ENCODE peak calls at places on chromosomes 5 and 9, in five cellular contexts. F is naive thymus-derived CD8-positive, alpha-beta T cell; V is GM12891; O is stimulated activated naive CD8-positive, alpha-beta T cell treated with anti-CD3 and anti-CD28 coated beads, Interleukin-15, amount 100 ng/mL, for 72 hours; D is NCI-H2029 treated with DMSO at 0.1 percent for 48 hours. L is an unnamed sample.

GRCh38 chr5:110269478-110270142 is 456.9 kb downstream of the TMEM232 start:
- DNase-seq in V (no peak), F (no peak), O (no peak), D (no peak), L (no peak)

GRCh38 chr9:124285903-124286291 is 28.1 kb downstream of the NEK6 start:
- DNase-seq in O (peak), V (no peak), F (no peak), D (no peak), L (peak)

GRCh38 chr9:136759001-136759400 is 958 bp upstream of the LCN8 start:
- DNase-seq in F (no peak), O (no peak), D (no peak), V (no peak), L (no peak)

GRCh38 chr5:149002053-149002452 is 60.8 kb downstream of the SH3TC2 start:
- DNase-seq in O (no peak), V (no peak), D (no peak), F (no peak), L (no peak)

GRCh38 chr5:176530983-176531901 is 6.0 kb downstream of the RNF44 start:
- DNase-seq in F (no peak), O (no peak), D (no peak), V (no peak), L (peak)

GRCh38 chr5:173781432-173781825 is 106.7 kb upstream of the CPEB4 start:
- DNase-seq in F (no peak), V (no peak), O (no peak), D (no peak), L (no peak)

GRCh38 chr9:99001892-99002291 is 58.2 kb downstream of the COL15A1 start:
- DNase-seq in O (no peak), D (no peak), V (no peak), F (no peak), L (no peak)

GRCh38 chr9:120715331-120715924 is 1.2 kb upstream of the MEGF9 start:
- DNase-seq in F (no peak), D (no peak), O (no peak), V (no peak), L (no peak)

GRCh38 chr5:120538149-120538548 is 74.0 kb downstream of the PRR16 start:
- DNase-seq in O (no peak), F (no peak), V (no peak), D (no peak), L (no peak)

GRCh38 chr9:71890042-71890680 is 20.8 kb downstream of the ABHD17B start:
- DNase-seq in F (no peak), D (no peak), O (no peak), V (no peak), L (no peak)

GRCh38 chr5:113050606-113051391 is 74.2 kb downstream of the DCP2 start:
- DNase-seq in O (no peak), F (no peak), D (no peak), V (no peak), L (no peak)